ENCODE peak calls at places on chromosomes 16 and 17, in six cellular contexts. G is naive thymus-derived CD4-positive, alpha-beta T cell; R is ovary; B is AG10803; J is stomach; N is Caco-2. K is an unnamed sample.

GRCh38 chr17:16486373-16487250 is 5.4 kb downstream of the LRRC75A start:
- DNase-seq in G (no peak), R (peak; percentile 73), B (peak; percentile 73), J (peak; percentile 97), N (no peak), K (peak; percentile 59)

GRCh38 chr16:27640277-27640600 is 90.3 kb downstream of the KATNIP start:
- DNase-seq in G (no peak), R (peak; percentile 31), B (no peak), J (no peak), N (no peak), K (no peak)

GRCh38 chr17:5419959-5420653 is at the start of gene RPAIN:
- DNase-seq in G (peak; percentile 89), R (peak; percentile 85), B (peak; percentile 70), J (peak; percentile 88), N (peak; percentile 76), K (no peak)

GRCh38 chr16:25093208-25094061 is 18.1 kb upstream of the LCMT1 start:
- DNase-seq in G (peak; percentile 37), R (no peak), B (no peak), J (no peak), N (no peak), K (no peak)

GRCh38 chr17:82536220-82537201 is 17.0 kb downstream of the FOXK2 start:
- DNase-seq in G (no peak), R (peak; percentile 68), B (peak; percentile 81), J (peak; percentile 45), N (no peak), K (peak; percentile 47)

GRCh38 chr16:490768-491167 is 36.7 kb upstream of the CAPN15 start:
- DNase-seq in G (no peak), R (no peak), B (no peak), J (no peak), N (no peak), K (no peak)

GRCh38 chr17:27807567-27808470 is 7.5 kb upstream of the NOS2 start:
- DNase-seq in G (peak; percentile 74), R (no peak), B (no peak), J (peak; percentile 49), N (peak; percentile 80), K (no peak)

GRCh38 chr16:61590577-61590976 is 445.7 kb downstream of the CDH8 start:
- DNase-seq in G (no peak), R (no peak), B (no peak), J (no peak), N (no peak), K (no peak)

GRCh38 chr16:66889622-66890021 is 9.3 kb downstream of the PDP2 start:
- DNase-seq in G (no peak), R (no peak), B (no peak), J (no peak), N (no peak), K (no peak)

DNA sequence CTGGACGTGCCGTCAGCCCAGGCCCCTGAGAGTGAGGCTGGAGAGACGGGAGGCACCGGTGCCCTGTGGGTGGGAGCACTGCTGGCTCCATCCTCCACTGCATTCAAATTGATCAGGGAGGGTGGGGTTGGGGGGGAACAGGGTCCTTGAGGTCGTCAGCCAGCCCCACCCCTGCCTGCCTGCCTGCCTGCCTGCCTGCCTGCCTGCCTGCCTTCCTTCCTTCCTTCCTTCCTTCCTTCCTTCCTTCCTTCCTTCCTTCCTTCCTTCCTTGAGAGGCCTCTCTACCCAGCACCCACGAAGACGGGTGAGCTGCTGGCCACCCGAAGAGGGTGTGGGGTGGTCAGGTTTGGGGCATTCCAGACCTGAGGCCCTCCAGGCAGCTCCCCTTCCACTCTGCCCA is 16.0 kb downstream of the BAHCC1 start:
- DNase-seq in G (no peak), R (no peak), B (no peak), J (no peak), N (no peak), K (no peak)
- H3K4me3 ChIP-seq in G (no peak overlapping the region), R (no peak overlapping the region), B (no peak overlapping the region), J (no peak overlapping the region), N (no peak overlapping the region), K (no peak overlapping the region)

GRCh38 chr17:76623271-76624146 is 20.0 kb downstream of the ST6GALNAC1 start:
- DNase-seq in G (peak; percentile 67), R (peak; percentile 82), B (peak; percentile 60), J (peak; percentile 80), N (peak; percentile 72), K (no peak)
- H3K4me3 ChIP-seq in G (no peak overlapping the region), R (no peak overlapping the region), B (peak overlapping the region; percentile 22), J (no peak overlapping the region), N (no peak overlapping the region), K (no peak overlapping the region)

GRCh38 chr17:2986925-2987324 is 76.5 kb downstream of the OR1D5 start:
- DNase-seq in G (no peak), R (no peak), B (no peak), J (no peak), N (no peak), K (no peak)
- H3K4me3 ChIP-seq in G (no peak overlapping the region), R (no peak overlapping the region), B (no peak overlapping the region), J (no peak overlapping the region), N (no peak overlapping the region), K (no peak overlapping the region)

DNA sequence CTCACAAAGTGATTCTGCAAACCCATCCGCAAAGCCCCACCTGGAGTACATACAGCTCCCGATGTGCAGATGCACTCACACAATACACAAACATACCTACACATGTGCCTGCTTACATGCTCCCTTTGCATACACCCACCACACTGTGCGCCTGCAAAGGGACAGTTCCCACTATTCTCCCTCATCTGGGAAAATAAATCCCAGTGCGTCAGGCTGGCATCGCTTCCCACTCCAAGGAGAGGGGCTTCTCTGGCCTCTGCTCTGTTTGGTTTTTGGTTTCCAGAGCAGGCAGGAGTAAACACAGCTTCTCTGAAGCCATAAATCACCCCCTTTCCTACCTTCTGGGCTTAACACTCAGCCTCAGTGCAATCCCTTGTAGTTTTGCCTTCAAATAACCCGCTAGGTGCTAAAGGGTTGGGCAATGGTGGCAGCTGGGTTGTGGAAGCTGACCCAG is 14.7 kb downstream of the HOXB4 start:
- DNase-seq in G (no peak), R (no peak), B (no peak), J (no peak), N (no peak), K (no peak)
- H3K4me3 ChIP-seq in G (no peak overlapping the region), R (no peak overlapping the region), B (peak overlapping the region; percentile 60), J (peak overlapping the region; percentile 39), N (no peak overlapping the region), K (peak overlapping the region; percentile 30)

GRCh38 chr16:2028146-2028545 is 1.4 kb downstream of the NHERF2 start:
- DNase-seq in G (no peak), R (peak; percentile 21), B (no peak), J (no peak), N (no peak), K (no peak)
- H3K4me3 ChIP-seq in G (no peak overlapping the region), R (no peak overlapping the region), B (peak overlapping the region; percentile 73), J (peak overlapping the region; percentile 72), N (peak overlapping the region; percentile 44), K (peak overlapping the region; percentile 63)

DNA sequence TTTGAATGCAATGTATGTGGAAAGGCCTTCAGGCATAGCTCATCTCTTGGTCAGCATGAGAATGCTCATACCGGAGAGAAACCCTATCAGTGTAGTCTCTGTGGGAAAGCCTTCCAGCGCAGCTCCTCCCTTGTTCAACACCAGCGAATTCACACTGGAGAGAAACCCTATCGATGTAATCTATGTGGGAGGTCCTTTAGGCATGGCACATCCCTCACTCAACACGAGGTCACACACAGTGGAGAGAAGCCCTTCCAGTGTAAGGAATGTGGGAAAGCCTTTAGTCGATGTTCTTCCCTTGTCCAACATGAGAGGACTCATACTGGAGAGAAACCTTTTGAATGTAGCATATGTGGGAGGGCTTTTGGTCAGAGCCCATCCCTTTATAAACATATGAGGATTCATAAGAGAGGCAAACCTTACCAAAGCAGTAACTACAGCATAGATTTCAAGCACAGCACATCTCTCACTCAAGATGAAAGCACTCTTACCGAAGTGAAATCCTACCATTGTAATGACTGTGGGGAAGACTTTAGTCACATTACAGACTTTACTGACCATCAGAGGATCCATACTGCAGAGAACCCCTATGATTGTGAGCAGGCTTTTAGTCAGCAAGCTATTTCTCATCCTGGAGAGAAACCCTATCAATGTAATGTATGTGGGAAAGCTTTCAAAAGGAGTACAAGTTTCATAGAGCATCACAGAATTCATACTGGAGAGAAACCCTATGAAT is 24.7 kb downstream of the ZFP90 start:
- DNase-seq in G (no peak), R (no peak), B (no peak), J (no peak), N (no peak), K (no peak)
- H3K4me3 ChIP-seq in G (peak overlapping the region; percentile 4), R (no peak overlapping the region), B (no peak overlapping the region), J (no peak overlapping the region), N (no peak overlapping the region), K (no peak overlapping the region)

DNA sequence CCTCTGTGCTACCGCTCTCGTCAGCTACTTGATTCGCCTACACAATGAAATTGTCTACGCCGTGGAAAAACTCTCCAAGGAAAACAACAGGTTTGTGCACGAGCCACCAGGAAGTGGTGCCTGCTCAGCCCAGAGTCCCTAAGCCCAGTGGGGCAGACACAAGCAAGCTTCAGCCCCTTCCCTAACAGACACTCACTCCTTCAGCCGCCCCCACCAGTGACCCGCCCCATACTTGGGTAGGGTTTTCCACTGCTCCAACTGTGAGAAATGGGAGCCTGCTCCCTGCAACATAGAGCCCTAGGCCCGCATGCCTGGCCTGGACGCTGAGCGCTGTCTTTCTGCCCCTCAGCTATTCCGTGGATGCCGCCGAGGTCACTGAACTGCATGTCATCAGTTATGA is 28.6 kb upstream of the ENDOV start:
- DNase-seq in G (no peak), R (no peak), B (no peak), J (no peak), N (peak; percentile 18), K (no peak)
- H3K4me3 ChIP-seq in G (no peak overlapping the region), R (no peak overlapping the region), B (no peak overlapping the region), J (no peak overlapping the region), N (no peak overlapping the region), K (no peak overlapping the region)

GRCh38 chr16:4096509-4096908 is 19.7 kb downstream of the ADCY9 start:
- DNase-seq in G (no peak), R (no peak), B (no peak), J (no peak), N (no peak), K (no peak)

GRCh38 chr16:4094138-4094773 is 22.0 kb downstream of the ADCY9 start:
- DNase-seq in G (no peak), R (no peak), B (no peak), J (no peak), N (peak; percentile 47), K (no peak)

GRCh38 chr16:4091638-4092037 is 24.6 kb downstream of the ADCY9 start:
- DNase-seq in G (no peak), R (no peak), B (no peak), J (no peak), N (no peak), K (no peak)

GRCh38 chr16:4092547-4093265 is 23.5 kb downstream of the ADCY9 start:
- DNase-seq in G (no peak), R (no peak), B (no peak), J (no peak), N (no peak), K (no peak)

GRCh38 chr16:4093495-4094137 is 22.6 kb downstream of the ADCY9 start:
- DNase-seq in G (no peak), R (no peak), B (peak; percentile 52), J (no peak), N (no peak), K (no peak)
- H3K4me3 ChIP-seq in G (no peak overlapping the region), R (no peak overlapping the region), B (no peak overlapping the region), J (no peak overlapping the region), N (no peak overlapping the region), K (no peak overlapping the region)